ENCODE peak calls at places on chromosomes 13 and 19, in five cellular contexts. C is AG04450, Z is testis, O is GM23338, J is IMR-90. N is an unnamed sample.

GRCh38 chr19:35715981-35716734 is 1.6 kb upstream of the KMT2B start:
- DNase-seq in C (no peak), Z (peak; percentile 78), O (peak; percentile 41), J (peak; percentile 30), N (no peak)

GRCh38 chr13:50901701-50902100 is 7.9 kb upstream of the RNASEH2B start:
- DNase-seq in C (no peak), Z (no peak), O (no peak), J (no peak), N (no peak)

GRCh38 chr13:110123041-110123809 is 183.7 kb downstream of the COL4A1 start:
- DNase-seq in C (no peak), Z (no peak), O (no peak), J (no peak), N (no peak)

GRCh38 chr13:38814331-38814730 is 127.5 kb downstream of the FREM2 start:
- DNase-seq in C (no peak), Z (no peak), O (no peak), J (no peak), N (no peak)

GRCh38 chr13:73335226-73335625 is 276.4 kb downstream of the KLF5 start:
- DNase-seq in C (no peak), Z (no peak), O (no peak), J (peak; percentile 65), N (no peak)

GRCh38 chr13:80166352-80166751 is 174.6 kb downstream of the SPRY2 start:
- DNase-seq in C (no peak), Z (no peak), O (no peak), J (no peak), N (no peak)

GRCh38 chr13:99371956-99372355 is 64.8 kb upstream of the GPR183 start:
- DNase-seq in C (no peak), Z (no peak), O (no peak), J (no peak), N (no peak)

GRCh38 chr19:7926727-7927604 is 1.0 kb upstream of the CTXN1 start:
- DNase-seq in C (no peak), Z (no peak), O (no peak), J (no peak), N (no peak)

GRCh38 chr19:10773969-10774368 is 56.1 kb downstream of the DNM2 start:
- DNase-seq in C (no peak), Z (no peak), O (no peak), J (no peak), N (no peak)

GRCh38 chr19:52923782-52924593 is 760 bp upstream of the ZNF888 start:
- DNase-seq in C (no peak), Z (peak; percentile 26), O (peak; percentile 70), J (no peak), N (peak; percentile 40)

GRCh38 chr19:31154021-31154420 is 195.2 kb downstream of the TSHZ3 start:
- DNase-seq in C (no peak), Z (no peak), O (no peak), J (peak; percentile 4), N (no peak)

DNA sequence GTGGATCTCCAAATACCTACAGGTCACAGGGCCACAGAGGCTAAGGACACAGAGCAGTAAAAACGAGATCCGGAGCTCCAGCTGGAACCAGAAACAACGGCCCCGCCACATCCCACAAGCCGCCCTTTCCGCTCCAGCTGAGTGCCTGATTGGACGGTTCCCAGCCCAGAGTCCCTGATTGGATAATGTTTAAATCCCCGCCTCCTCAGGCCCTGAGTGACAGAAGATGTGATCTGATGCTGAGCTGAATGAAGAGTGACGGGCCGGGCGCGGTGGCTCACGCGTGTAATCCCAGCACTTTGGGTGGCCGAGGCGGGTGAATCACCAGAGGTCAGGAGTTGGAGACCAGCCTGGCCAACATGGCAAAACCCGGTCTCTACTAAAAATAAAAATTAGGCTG is at the start of gene ZNF99:
- DNase-seq in C (no peak), Z (peak; percentile 88), O (no peak), J (no peak), N (peak; percentile 5)
- H3K4me3 ChIP-seq in C (no peak within 1 kb of the TSS), Z (peak within 1 kb of the TSS; percentile 44), O (no peak within 1 kb of the TSS), J (no peak within 1 kb of the TSS), N (peak within 1 kb of the TSS; percentile 66)

GRCh38 chr13:114059428-114059827 is 73.0 kb downstream of the RASA3 start:
- DNase-seq in C (no peak), Z (no peak), O (no peak), J (no peak), N (no peak)
- H3K27ac ChIP-seq in C (no peak overlapping the region), Z (no peak overlapping the region), O (no peak overlapping the region), J (no peak overlapping the region), N (no peak overlapping the region)

DNA sequence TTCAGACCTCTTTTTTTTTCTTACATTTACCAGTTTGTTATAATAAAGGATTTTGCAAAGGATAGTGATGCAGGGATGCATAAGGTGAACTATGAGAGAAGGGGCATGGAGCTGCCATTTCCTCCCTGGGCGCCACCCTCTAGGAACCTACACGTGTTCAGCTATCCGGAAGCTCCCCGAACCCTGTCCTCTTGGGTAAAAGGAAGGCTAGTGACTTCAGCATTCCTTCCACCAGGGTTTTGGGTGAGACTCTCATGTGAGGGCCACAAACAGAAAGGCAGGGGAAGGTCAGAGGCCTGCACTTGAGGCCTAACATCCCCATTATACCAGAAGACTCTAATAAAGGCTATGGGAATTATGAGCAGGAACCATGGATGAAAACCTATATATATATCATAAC is 57.3 kb downstream of the IFT88 start:
- DNase-seq in C (no peak), Z (no peak), O (peak; percentile 50), J (no peak), N (no peak)
- H3K27me3 ChIP-seq in C (no peaks in the 10 kb centered on the region), Z (no peaks in the 10 kb centered on the region), O (no peaks in the 10 kb centered on the region), J (no peaks in the 10 kb centered on the region), N (no peaks in the 10 kb centered on the region)

GRCh38 chr19:590396-590745 is 690 bp downstream of the HCN2 start:
- DNase-seq in C (no peak), Z (no peak), O (no peak), J (peak; percentile 30), N (no peak)

GRCh38 chr19:588758-589692 is 656 bp upstream of the HCN2 start:
- DNase-seq in C (no peak), Z (no peak), O (peak; percentile 39), J (no peak), N (no peak)

GRCh38 chr19:590750-591098 is 1.0 kb downstream of the HCN2 start:
- DNase-seq in C (no peak), Z (no peak), O (no peak), J (no peak), N (no peak)

GRCh38 chr19:591099-591958 is 1.6 kb downstream of the HCN2 start:
- DNase-seq in C (no peak), Z (no peak), O (peak; percentile 68), J (no peak), N (no peak)

GRCh38 chr19:589693-590395 is at the start of gene HCN2:
- DNase-seq in C (no peak), Z (no peak), O (no peak), J (no peak), N (no peak)
- H3K4me3 ChIP-seq in C (peak within 1 kb of the TSS; percentile 12), Z (peak within 1 kb of the TSS; percentile 18), O (peak within 1 kb of the TSS; percentile 50), J (peak within 1 kb of the TSS; percentile 36), N (peak within 1 kb of the TSS; percentile 38)

GRCh38 chr19:3365093-3365446 is 1.3 kb upstream of the NFIC start:
- DNase-seq in C (no peak), Z (no peak), O (no peak), J (no peak), N (no peak)

GRCh38 chr19:3366104-3366760 is at the start of gene NFIC:
- DNase-seq in C (no peak), Z (peak; percentile 81), O (peak; percentile 77), J (peak; percentile 79), N (no peak)

GRCh38 chr19:3363841-3364500 is 2.4 kb upstream of the NFIC start:
- DNase-seq in C (no peak), Z (no peak), O (no peak), J (no peak), N (no peak)

GRCh38 chr19:3365447-3366103 is 808 bp upstream of the NFIC start:
- DNase-seq in C (no peak), Z (peak; percentile 83), O (no peak), J (peak; percentile 66), N (no peak)

GRCh38 chr19:3364501-3364858 is 1.9 kb upstream of the NFIC start:
- DNase-seq in C (no peak), Z (no peak), O (no peak), J (no peak), N (no peak)
- H3K27ac ChIP-seq in C (no peak overlapping the region), Z (no peak overlapping the region), O (no peak overlapping the region), J (no peak overlapping the region), N (peak overlapping the region; percentile 98)

GRCh38 chr19:41909706-41910105 is 18.5 kb downstream of the ERFL start:
- DNase-seq in C (no peak), Z (no peak), O (no peak), J (no peak), N (no peak)
- H3K27me3 ChIP-seq in C (peaks cover 35% of the 10 kb centered on the region), Z (no peaks in the 10 kb centered on the region), O (peaks cover 61% of the 10 kb centered on the region), J (peaks cover 38% of the 10 kb centered on the region), N (peaks cover 11% of the 10 kb centered on the region)

GRCh38 chr19:13053761-13054604 is 48.7 kb downstream of the LYL1 start:
- DNase-seq in C (peak; percentile 92), Z (peak; percentile 96), O (peak; percentile 50), J (peak; percentile 96), N (no peak)

GRCh38 chr19:13051581-13052165 is 51.0 kb downstream of the LYL1 start:
- DNase-seq in C (no peak), Z (peak; percentile 81), O (peak; percentile 95), J (peak; percentile 24), N (no peak)

GRCh38 chr19:13052447-13053232 is 50.0 kb downstream of the LYL1 start:
- DNase-seq in C (no peak), Z (no peak), O (no peak), J (no peak), N (no peak)

GRCh38 chr19:13054605-13055212 is 47.9 kb downstream of the LYL1 start:
- DNase-seq in C (no peak), Z (peak; percentile 86), O (no peak), J (no peak), N (no peak)

GRCh38 chr19:13053238-13053637 is 49.4 kb downstream of the LYL1 start:
- DNase-seq in C (no peak), Z (no peak), O (no peak), J (no peak), N (no peak)
- H3K4me3 ChIP-seq in C (peak overlapping the region; percentile 5), Z (no peak overlapping the region), O (no peak overlapping the region), J (no peak overlapping the region), N (peak overlapping the region; percentile 15)

GRCh38 chr19:3548594-3548993 is 8.8 kb downstream of the MFSD12 start:
- DNase-seq in C (no peak), Z (no peak), O (no peak), J (no peak), N (no peak)
- H3K27ac ChIP-seq in C (no peak overlapping the region), Z (no peak overlapping the region), O (no peak overlapping the region), J (no peak overlapping the region), N (no peak overlapping the region)

DNA sequence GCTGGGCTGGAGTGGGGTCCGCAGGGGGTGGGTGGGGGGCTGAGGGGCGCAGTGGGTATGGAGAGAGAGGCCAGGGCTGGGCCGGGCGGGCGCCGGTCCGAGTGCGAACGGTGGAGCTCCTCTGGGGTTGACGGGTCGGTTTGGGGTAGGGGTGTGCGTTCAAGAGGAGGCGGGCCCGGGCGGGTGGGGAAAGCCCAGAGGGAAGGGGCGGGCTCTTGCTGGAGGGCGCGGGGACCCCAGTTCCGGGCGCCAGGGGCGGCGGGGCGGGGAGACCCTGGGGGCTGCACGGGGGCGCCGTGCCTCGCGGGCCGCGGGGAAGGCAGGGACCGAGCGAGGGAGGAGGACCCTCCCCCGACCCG is 8.0 kb upstream of the SHISA7 start:
- DNase-seq in C (no peak), Z (no peak), O (peak; percentile 71), J (no peak), N (no peak)
- H3K27me3 ChIP-seq in C (peaks cover 43% of the 10 kb centered on the region), Z (no peaks in the 10 kb centered on the region), O (peaks cover 54% of the 10 kb centered on the region), J (peaks cover 38% of the 10 kb centered on the region), N (no peaks in the 10 kb centered on the region)